ENCODE peak calls at places on chromosomes 16 and 17, in seven cellular contexts. One of them, this sample, is unnamed.

GRCh38 chr17:42284020-42284369 is 4.3 kb upstream of the STAT5A start:
- DNase-seq in trophoblast cell: no peak
- DNase-seq in NCI-H1105 treated with DMSO at 0.1 percent for 48 hours: no peak
- DNase-seq in activated CD4-positive, CD25-positive, alpha-beta regulatory T cell treated with anti-CD3 and anti-CD28 coated beads, Interleukin-2, amount 50 U/mL, for 72 hours: no peak
- DNase-seq in nucleus accumbens: no peak
- DNase-seq in activated T-cell treated with anti-CD3 and anti-CD28 coated beads for 24 hours: no peak
- DNase-seq in H7: peak; percentile 12
- DNase-seq in this sample: no peak

GRCh38 chr17:69414408-69415274 is at the start of gene MAP2K6:
- DNase-seq in trophoblast cell: peak; percentile 76
- DNase-seq in NCI-H1105 treated with DMSO at 0.1 percent for 48 hours: peak; percentile 33
- DNase-seq in activated CD4-positive, CD25-positive, alpha-beta regulatory T cell treated with anti-CD3 and anti-CD28 coated beads, Interleukin-2, amount 50 U/mL, for 72 hours: peak; percentile 69
- DNase-seq in nucleus accumbens: peak; percentile 62
- DNase-seq in activated T-cell treated with anti-CD3 and anti-CD28 coated beads for 24 hours: peak; percentile 71
- DNase-seq in H7: peak; percentile 59
- DNase-seq in this sample: peak; percentile 93

GRCh38 chr17:43734376-43734775 is 24.2 kb downstream of the SOST start:
- DNase-seq in trophoblast cell: no peak
- DNase-seq in NCI-H1105 treated with DMSO at 0.1 percent for 48 hours: no peak
- DNase-seq in activated CD4-positive, CD25-positive, alpha-beta regulatory T cell treated with anti-CD3 and anti-CD28 coated beads, Interleukin-2, amount 50 U/mL, for 72 hours: no peak
- DNase-seq in nucleus accumbens: no peak
- DNase-seq in activated T-cell treated with anti-CD3 and anti-CD28 coated beads for 24 hours: no peak
- DNase-seq in H7: no peak
- DNase-seq in this sample: no peak

GRCh38 chr17:55303701-55304145 is 39.0 kb downstream of the HLF start:
- DNase-seq in trophoblast cell: peak; percentile 60
- DNase-seq in NCI-H1105 treated with DMSO at 0.1 percent for 48 hours: no peak
- DNase-seq in activated CD4-positive, CD25-positive, alpha-beta regulatory T cell treated with anti-CD3 and anti-CD28 coated beads, Interleukin-2, amount 50 U/mL, for 72 hours: no peak
- DNase-seq in nucleus accumbens: no peak
- DNase-seq in activated T-cell treated with anti-CD3 and anti-CD28 coated beads for 24 hours: no peak
- DNase-seq in H7: no peak
- DNase-seq in this sample: no peak

GRCh38 chr17:65595071-65595655 is 33.7 kb upstream of the AXIN2 start:
- DNase-seq in trophoblast cell: peak; percentile 64
- DNase-seq in NCI-H1105 treated with DMSO at 0.1 percent for 48 hours: no peak
- DNase-seq in activated CD4-positive, CD25-positive, alpha-beta regulatory T cell treated with anti-CD3 and anti-CD28 coated beads, Interleukin-2, amount 50 U/mL, for 72 hours: no peak
- DNase-seq in nucleus accumbens: no peak
- DNase-seq in activated T-cell treated with anti-CD3 and anti-CD28 coated beads for 24 hours: no peak
- DNase-seq in H7: peak; percentile 64
- DNase-seq in this sample: no peak

GRCh38 chr17:6492892-6493674 is 48.8 kb downstream of the PIMREG start:
- DNase-seq in trophoblast cell: no peak
- DNase-seq in NCI-H1105 treated with DMSO at 0.1 percent for 48 hours: no peak
- DNase-seq in activated CD4-positive, CD25-positive, alpha-beta regulatory T cell treated with anti-CD3 and anti-CD28 coated beads, Interleukin-2, amount 50 U/mL, for 72 hours: no peak
- DNase-seq in nucleus accumbens: no peak
- DNase-seq in activated T-cell treated with anti-CD3 and anti-CD28 coated beads for 24 hours: no peak
- DNase-seq in H7: no peak
- DNase-seq in this sample: peak; percentile 65

GRCh38 chr17:34384822-34385605 is 22.0 kb upstream of the CCL1 start:
- DNase-seq in trophoblast cell: no peak
- DNase-seq in NCI-H1105 treated with DMSO at 0.1 percent for 48 hours: no peak
- DNase-seq in activated CD4-positive, CD25-positive, alpha-beta regulatory T cell treated with anti-CD3 and anti-CD28 coated beads, Interleukin-2, amount 50 U/mL, for 72 hours: no peak
- DNase-seq in nucleus accumbens: no peak
- DNase-seq in activated T-cell treated with anti-CD3 and anti-CD28 coated beads for 24 hours: no peak
- DNase-seq in H7: no peak
- DNase-seq in this sample: no peak

GRCh38 chr16:88881090-88881580 is 14.7 kb upstream of the PABPN1L start:
- DNase-seq in trophoblast cell: no peak
- DNase-seq in NCI-H1105 treated with DMSO at 0.1 percent for 48 hours: no peak
- DNase-seq in activated CD4-positive, CD25-positive, alpha-beta regulatory T cell treated with anti-CD3 and anti-CD28 coated beads, Interleukin-2, amount 50 U/mL, for 72 hours: no peak
- DNase-seq in nucleus accumbens: no peak
- DNase-seq in activated T-cell treated with anti-CD3 and anti-CD28 coated beads for 24 hours: no peak
- DNase-seq in H7: peak; percentile 84
- DNase-seq in this sample: peak; percentile 61

GRCh38 chr16:11852092-11852809 is 909 bp upstream of the RSL1D1 start:
- DNase-seq in trophoblast cell: peak; percentile 60
- DNase-seq in NCI-H1105 treated with DMSO at 0.1 percent for 48 hours: no peak
- DNase-seq in activated CD4-positive, CD25-positive, alpha-beta regulatory T cell treated with anti-CD3 and anti-CD28 coated beads, Interleukin-2, amount 50 U/mL, for 72 hours: no peak
- DNase-seq in nucleus accumbens: no peak
- DNase-seq in activated T-cell treated with anti-CD3 and anti-CD28 coated beads for 24 hours: no peak
- DNase-seq in H7: peak; percentile 44
- DNase-seq in this sample: no peak

GRCh38 chr17:50095626-50096037 is 481 bp downstream of the PDK2 start:
- DNase-seq in trophoblast cell: no peak
- DNase-seq in NCI-H1105 treated with DMSO at 0.1 percent for 48 hours: no peak
- DNase-seq in activated CD4-positive, CD25-positive, alpha-beta regulatory T cell treated with anti-CD3 and anti-CD28 coated beads, Interleukin-2, amount 50 U/mL, for 72 hours: no peak
- DNase-seq in nucleus accumbens: no peak
- DNase-seq in activated T-cell treated with anti-CD3 and anti-CD28 coated beads for 24 hours: no peak
- DNase-seq in H7: peak; percentile 83
- DNase-seq in this sample: peak; percentile 68

GRCh38 chr17:6667516-6667915 is 16.0 kb downstream of the C17orf100 start:
- DNase-seq in trophoblast cell: no peak
- DNase-seq in NCI-H1105 treated with DMSO at 0.1 percent for 48 hours: no peak
- DNase-seq in activated CD4-positive, CD25-positive, alpha-beta regulatory T cell treated with anti-CD3 and anti-CD28 coated beads, Interleukin-2, amount 50 U/mL, for 72 hours: no peak
- DNase-seq in nucleus accumbens: no peak
- DNase-seq in activated T-cell treated with anti-CD3 and anti-CD28 coated beads for 24 hours: no peak
- DNase-seq in H7: no peak
- DNase-seq in this sample: no peak

GRCh38 chr16:11136600-11136999 is 119.4 kb downstream of the SOCS1 start:
- DNase-seq in trophoblast cell: no peak
- DNase-seq in NCI-H1105 treated with DMSO at 0.1 percent for 48 hours: peak; percentile 15
- DNase-seq in activated CD4-positive, CD25-positive, alpha-beta regulatory T cell treated with anti-CD3 and anti-CD28 coated beads, Interleukin-2, amount 50 U/mL, for 72 hours: no peak
- DNase-seq in nucleus accumbens: no peak
- DNase-seq in activated T-cell treated with anti-CD3 and anti-CD28 coated beads for 24 hours: no peak
- DNase-seq in H7: no peak
- DNase-seq in this sample: no peak

GRCh38 chr17:17902357-17902756 is 65.6 kb upstream of the SREBF1 start:
- DNase-seq in trophoblast cell: no peak
- DNase-seq in NCI-H1105 treated with DMSO at 0.1 percent for 48 hours: no peak
- DNase-seq in activated CD4-positive, CD25-positive, alpha-beta regulatory T cell treated with anti-CD3 and anti-CD28 coated beads, Interleukin-2, amount 50 U/mL, for 72 hours: no peak
- DNase-seq in nucleus accumbens: no peak
- DNase-seq in activated T-cell treated with anti-CD3 and anti-CD28 coated beads for 24 hours: no peak
- DNase-seq in H7: peak; percentile 50
- DNase-seq in this sample: peak; percentile 35

GRCh38 chr16:27515874-27516353 is 33.8 kb downstream of the GTF3C1 start:
- DNase-seq in trophoblast cell: peak; percentile 24
- DNase-seq in NCI-H1105 treated with DMSO at 0.1 percent for 48 hours: no peak
- DNase-seq in activated CD4-positive, CD25-positive, alpha-beta regulatory T cell treated with anti-CD3 and anti-CD28 coated beads, Interleukin-2, amount 50 U/mL, for 72 hours: peak; percentile 41
- DNase-seq in nucleus accumbens: no peak
- DNase-seq in activated T-cell treated with anti-CD3 and anti-CD28 coated beads for 24 hours: peak; percentile 5
- DNase-seq in H7: peak; percentile 90
- DNase-seq in this sample: peak; percentile 72

GRCh38 chr17:60601443-60602384 is 1.7 kb downstream of the PPM1D start:
- DNase-seq in trophoblast cell: peak; percentile 75
- DNase-seq in NCI-H1105 treated with DMSO at 0.1 percent for 48 hours: peak; percentile 77
- DNase-seq in activated CD4-positive, CD25-positive, alpha-beta regulatory T cell treated with anti-CD3 and anti-CD28 coated beads, Interleukin-2, amount 50 U/mL, for 72 hours: peak; percentile 34
- DNase-seq in nucleus accumbens: peak; percentile 21
- DNase-seq in activated T-cell treated with anti-CD3 and anti-CD28 coated beads for 24 hours: peak; percentile 29
- DNase-seq in H7: peak; percentile 72
- DNase-seq in this sample: peak; percentile 79

GRCh38 chr17:17684901-17685774 is 3.9 kb downstream of the RAI1 start:
- DNase-seq in trophoblast cell: peak; percentile 35
- DNase-seq in NCI-H1105 treated with DMSO at 0.1 percent for 48 hours: no peak
- DNase-seq in activated CD4-positive, CD25-positive, alpha-beta regulatory T cell treated with anti-CD3 and anti-CD28 coated beads, Interleukin-2, amount 50 U/mL, for 72 hours: no peak
- DNase-seq in nucleus accumbens: no peak
- DNase-seq in activated T-cell treated with anti-CD3 and anti-CD28 coated beads for 24 hours: no peak
- DNase-seq in H7: peak; percentile 40
- DNase-seq in this sample: peak; percentile 51

GRCh38 chr16:68079616-68080344 is 5.4 kb upstream of the NFATC3 start:
- DNase-seq in trophoblast cell: peak; percentile 8
- DNase-seq in NCI-H1105 treated with DMSO at 0.1 percent for 48 hours: no peak
- DNase-seq in activated CD4-positive, CD25-positive, alpha-beta regulatory T cell treated with anti-CD3 and anti-CD28 coated beads, Interleukin-2, amount 50 U/mL, for 72 hours: peak; percentile 73
- DNase-seq in nucleus accumbens: no peak
- DNase-seq in activated T-cell treated with anti-CD3 and anti-CD28 coated beads for 24 hours: peak; percentile 51
- DNase-seq in H7: peak; percentile 32
- DNase-seq in this sample: no peak

GRCh38 chr16:49800876-49801275 is 55.0 kb downstream of the ZNF423 start:
- DNase-seq in trophoblast cell: no peak
- DNase-seq in NCI-H1105 treated with DMSO at 0.1 percent for 48 hours: no peak
- DNase-seq in activated CD4-positive, CD25-positive, alpha-beta regulatory T cell treated with anti-CD3 and anti-CD28 coated beads, Interleukin-2, amount 50 U/mL, for 72 hours: no peak
- DNase-seq in nucleus accumbens: no peak
- DNase-seq in activated T-cell treated with anti-CD3 and anti-CD28 coated beads for 24 hours: no peak
- DNase-seq in H7: no peak
- DNase-seq in this sample: no peak

GRCh38 chr16:27108051-27108770 is 41.5 kb downstream of the C16orf82 start:
- DNase-seq in trophoblast cell: no peak
- DNase-seq in NCI-H1105 treated with DMSO at 0.1 percent for 48 hours: no peak
- DNase-seq in activated CD4-positive, CD25-positive, alpha-beta regulatory T cell treated with anti-CD3 and anti-CD28 coated beads, Interleukin-2, amount 50 U/mL, for 72 hours: no peak
- DNase-seq in nucleus accumbens: no peak
- DNase-seq in activated T-cell treated with anti-CD3 and anti-CD28 coated beads for 24 hours: no peak
- DNase-seq in H7: peak; percentile 16
- DNase-seq in this sample: no peak

GRCh38 chr16:83890359-83890758 is 8.6 kb upstream of the MLYCD start:
- DNase-seq in trophoblast cell: no peak
- DNase-seq in NCI-H1105 treated with DMSO at 0.1 percent for 48 hours: no peak
- DNase-seq in activated CD4-positive, CD25-positive, alpha-beta regulatory T cell treated with anti-CD3 and anti-CD28 coated beads, Interleukin-2, amount 50 U/mL, for 72 hours: no peak
- DNase-seq in nucleus accumbens: no peak
- DNase-seq in activated T-cell treated with anti-CD3 and anti-CD28 coated beads for 24 hours: no peak
- DNase-seq in H7: no peak
- DNase-seq in this sample: no peak

GRCh38 chr16:6482861-6483530 is 849.6 kb upstream of the RBFOX1 start:
- DNase-seq in trophoblast cell: no peak
- DNase-seq in NCI-H1105 treated with DMSO at 0.1 percent for 48 hours: no peak
- DNase-seq in activated CD4-positive, CD25-positive, alpha-beta regulatory T cell treated with anti-CD3 and anti-CD28 coated beads, Interleukin-2, amount 50 U/mL, for 72 hours: no peak
- DNase-seq in nucleus accumbens: no peak
- DNase-seq in activated T-cell treated with anti-CD3 and anti-CD28 coated beads for 24 hours: no peak
- DNase-seq in H7: peak; percentile 43
- DNase-seq in this sample: peak; percentile 11

GRCh38 chr16:81315271-81316175 is 761 bp downstream of the GAN start:
- DNase-seq in trophoblast cell: peak; percentile 57
- DNase-seq in NCI-H1105 treated with DMSO at 0.1 percent for 48 hours: no peak
- DNase-seq in activated CD4-positive, CD25-positive, alpha-beta regulatory T cell treated with anti-CD3 and anti-CD28 coated beads, Interleukin-2, amount 50 U/mL, for 72 hours: peak; percentile 55
- DNase-seq in nucleus accumbens: peak; percentile 8
- DNase-seq in activated T-cell treated with anti-CD3 and anti-CD28 coated beads for 24 hours: peak; percentile 25
- DNase-seq in H7: peak; percentile 75
- DNase-seq in this sample: peak; percentile 33

GRCh38 chr17:7834554-7834890 is 505 bp downstream of the KDM6B start:
- DNase-seq in trophoblast cell: peak; percentile 89
- DNase-seq in NCI-H1105 treated with DMSO at 0.1 percent for 48 hours: no peak
- DNase-seq in activated CD4-positive, CD25-positive, alpha-beta regulatory T cell treated with anti-CD3 and anti-CD28 coated beads, Interleukin-2, amount 50 U/mL, for 72 hours: peak; percentile 63
- DNase-seq in nucleus accumbens: peak; percentile 47
- DNase-seq in activated T-cell treated with anti-CD3 and anti-CD28 coated beads for 24 hours: peak; percentile 32
- DNase-seq in H7: peak; percentile 75
- DNase-seq in this sample: peak; percentile 48

GRCh38 chr16:54867302-54867832 is 63.3 kb upstream of the IRX5 start:
- DNase-seq in trophoblast cell: no peak
- DNase-seq in NCI-H1105 treated with DMSO at 0.1 percent for 48 hours: no peak
- DNase-seq in activated CD4-positive, CD25-positive, alpha-beta regulatory T cell treated with anti-CD3 and anti-CD28 coated beads, Interleukin-2, amount 50 U/mL, for 72 hours: no peak
- DNase-seq in nucleus accumbens: no peak
- DNase-seq in activated T-cell treated with anti-CD3 and anti-CD28 coated beads for 24 hours: no peak
- DNase-seq in H7: no peak
- DNase-seq in this sample: no peak

GRCh38 chr16:74601131-74601871 is 5.6 kb downstream of the GLG1 start:
- DNase-seq in trophoblast cell: no peak
- DNase-seq in NCI-H1105 treated with DMSO at 0.1 percent for 48 hours: no peak
- DNase-seq in activated CD4-positive, CD25-positive, alpha-beta regulatory T cell treated with anti-CD3 and anti-CD28 coated beads, Interleukin-2, amount 50 U/mL, for 72 hours: peak; percentile 47
- DNase-seq in nucleus accumbens: no peak
- DNase-seq in activated T-cell treated with anti-CD3 and anti-CD28 coated beads for 24 hours: no peak
- DNase-seq in H7: no peak
- DNase-seq in this sample: no peak

GRCh38 chr17:78381601-78382168 is 3.2 kb downstream of the PGS1 start:
- DNase-seq in trophoblast cell: peak; percentile 23
- DNase-seq in NCI-H1105 treated with DMSO at 0.1 percent for 48 hours: no peak
- DNase-seq in activated CD4-positive, CD25-positive, alpha-beta regulatory T cell treated with anti-CD3 and anti-CD28 coated beads, Interleukin-2, amount 50 U/mL, for 72 hours: peak; percentile 48
- DNase-seq in nucleus accumbens: no peak
- DNase-seq in activated T-cell treated with anti-CD3 and anti-CD28 coated beads for 24 hours: no peak
- DNase-seq in H7: no peak
- DNase-seq in this sample: peak; percentile 55

GRCh38 chr17:13725286-13725990 is 123.7 kb upstream of the HS3ST3A1 start:
- DNase-seq in trophoblast cell: no peak
- DNase-seq in NCI-H1105 treated with DMSO at 0.1 percent for 48 hours: no peak
- DNase-seq in activated CD4-positive, CD25-positive, alpha-beta regulatory T cell treated with anti-CD3 and anti-CD28 coated beads, Interleukin-2, amount 50 U/mL, for 72 hours: no peak
- DNase-seq in nucleus accumbens: no peak
- DNase-seq in activated T-cell treated with anti-CD3 and anti-CD28 coated beads for 24 hours: no peak
- DNase-seq in H7: no peak
- DNase-seq in this sample: no peak

GRCh38 chr17:55063857-55064485 is 95.4 kb downstream of the STXBP4 start:
- DNase-seq in trophoblast cell: no peak
- DNase-seq in NCI-H1105 treated with DMSO at 0.1 percent for 48 hours: no peak
- DNase-seq in activated CD4-positive, CD25-positive, alpha-beta regulatory T cell treated with anti-CD3 and anti-CD28 coated beads, Interleukin-2, amount 50 U/mL, for 72 hours: no peak
- DNase-seq in nucleus accumbens: no peak
- DNase-seq in activated T-cell treated with anti-CD3 and anti-CD28 coated beads for 24 hours: no peak
- DNase-seq in H7: no peak
- DNase-seq in this sample: no peak

GRCh38 chr16:8712589-8713361 is 38.4 kb downstream of the ABAT start:
- DNase-seq in trophoblast cell: no peak
- DNase-seq in NCI-H1105 treated with DMSO at 0.1 percent for 48 hours: peak; percentile 77
- DNase-seq in activated CD4-positive, CD25-positive, alpha-beta regulatory T cell treated with anti-CD3 and anti-CD28 coated beads, Interleukin-2, amount 50 U/mL, for 72 hours: no peak
- DNase-seq in nucleus accumbens: peak; percentile 11
- DNase-seq in activated T-cell treated with anti-CD3 and anti-CD28 coated beads for 24 hours: no peak
- DNase-seq in H7: peak; percentile 82
- DNase-seq in this sample: peak; percentile 82

GRCh38 chr16:2468142-2468724 is 2.9 kb upstream of the NTN3 start:
- DNase-seq in trophoblast cell: peak; percentile 43
- DNase-seq in NCI-H1105 treated with DMSO at 0.1 percent for 48 hours: peak; percentile 88
- DNase-seq in activated CD4-positive, CD25-positive, alpha-beta regulatory T cell treated with anti-CD3 and anti-CD28 coated beads, Interleukin-2, amount 50 U/mL, for 72 hours: no peak
- DNase-seq in nucleus accumbens: peak; percentile 13
- DNase-seq in activated T-cell treated with anti-CD3 and anti-CD28 coated beads for 24 hours: no peak
- DNase-seq in H7: peak; percentile 84
- DNase-seq in this sample: peak; percentile 63

GRCh38 chr16:73058221-73058615 is 10.3 kb upstream of the ZFHX3 start:
- DNase-seq in trophoblast cell: peak; percentile 54
- DNase-seq in NCI-H1105 treated with DMSO at 0.1 percent for 48 hours: no peak
- DNase-seq in activated CD4-positive, CD25-positive, alpha-beta regulatory T cell treated with anti-CD3 and anti-CD28 coated beads, Interleukin-2, amount 50 U/mL, for 72 hours: no peak
- DNase-seq in nucleus accumbens: no peak
- DNase-seq in activated T-cell treated with anti-CD3 and anti-CD28 coated beads for 24 hours: no peak
- DNase-seq in H7: peak; percentile 82
- DNase-seq in this sample: peak; percentile 62

GRCh38 chr16:54488729-54489128 is 202.1 kb upstream of the IRX3 start:
- DNase-seq in trophoblast cell: no peak
- DNase-seq in NCI-H1105 treated with DMSO at 0.1 percent for 48 hours: no peak
- DNase-seq in activated CD4-positive, CD25-positive, alpha-beta regulatory T cell treated with anti-CD3 and anti-CD28 coated beads, Interleukin-2, amount 50 U/mL, for 72 hours: no peak
- DNase-seq in nucleus accumbens: no peak
- DNase-seq in activated T-cell treated with anti-CD3 and anti-CD28 coated beads for 24 hours: no peak
- DNase-seq in H7: no peak
- DNase-seq in this sample: no peak

This sample was measured in GM23338.